ENCODE peak calls at places on chromosomes 6 and 20, in ten cellular contexts. D is heart right ventricle, Z is prostate gland, S is uterus, V is mammary epithelial cell, R is tibial nerve, J is fibroblast of lung, Y is right lobe of liver, T is lower lobe of right lung, O is IMR-90. M is an unnamed sample. For H3K9me3, the result is how much of the 10 kb centered on the place peaks cover.

GRCh38 chr6:85802162-85802561 is 159.5 kb upstream of the SYNCRIP start:
- DNase-seq in D (no peak), Z (no peak), S (no peak), V (no peak), R (no peak), J (no peak), Y (no peak), T (no peak), O (no peak), M (no peak)

GRCh38 chr6:43457643-43458042 is 2.3 kb upstream of the DLK2 start:
- DNase-seq in D (no peak), Z (no peak), S (no peak), V (no peak), R (no peak), J (no peak), Y (no peak), T (no peak), O (no peak), M (no peak)

GRCh38 chr20:33909331-33909921 is 84.3 kb upstream of the RALY start:
- DNase-seq in D (no peak), Z (no peak), S (no peak), V (peak), R (no peak), J (peak), Y (no peak), T (no peak), O (peak), M (no peak)

GRCh38 chr6:154462425-154462824 is 48.1 kb downstream of the CNKSR3 start:
- DNase-seq in D (no peak), Z (no peak), S (no peak), V (no peak), R (no peak), J (no peak), Y (no peak), T (no peak), O (no peak), M (no peak)

GRCh38 chr20:34583524-34583923 is 25.0 kb downstream of the MAP1LC3A start:
- DNase-seq in D (peak), Z (no peak), S (no peak), V (no peak), R (no peak), J (no peak), Y (no peak), T (no peak), O (no peak), M (no peak)

GRCh38 chr6:49535795-49536194 is 14.7 kb upstream of the C6orf141 start:
- DNase-seq in D (no peak), Z (no peak), S (no peak), V (no peak), R (no peak), J (no peak), Y (no peak), T (no peak), O (no peak), M (no peak)

GRCh38 chr6:26543953-26544352 is 5.8 kb downstream of the HMGN4 start:
- DNase-seq in D (no peak), Z (no peak), S (no peak), V (no peak), R (no peak), J (no peak), Y (no peak), T (no peak), O (peak), M (no peak)

GRCh38 chr6:163522033-163522432 is 107.5 kb downstream of the QKI start:
- DNase-seq in D (no peak), Z (no peak), S (no peak), V (no peak), R (no peak), J (no peak), Y (no peak), T (no peak), O (no peak), M (no peak)

GRCh38 chr6:40455686-40456389 is 131.3 kb downstream of the LRFN2 start:
- DNase-seq in D (no peak), Z (no peak), S (no peak), V (no peak), R (no peak), J (no peak), Y (no peak), T (no peak), O (no peak), M (no peak)

GRCh38 chr20:37513764-37514359 is 7.2 kb upstream of the NNAT start:
- DNase-seq in D (no peak), Z (no peak), S (no peak), V (no peak), R (no peak), J (no peak), Y (no peak), T (no peak), O (no peak), M (no peak)

GRCh38 chr6:123393333-123393732 is 243.4 kb downstream of the TRDN start:
- DNase-seq in D (no peak), Z (no peak), S (no peak), V (no peak), R (no peak), J (peak), Y (no peak), T (no peak), O (no peak), M (no peak)

GRCh38 chr20:40488401-40488800 is 200.6 kb downstream of the MAFB start:
- DNase-seq in D (no peak), Z (no peak), S (no peak), V (peak), R (no peak), J (no peak), Y (no peak), T (no peak), O (no peak), M (no peak)

GRCh38 chr6:2072450-2072849 is 173.0 kb downstream of the GMDS start:
- DNase-seq in D (no peak), Z (no peak), S (no peak), V (no peak), R (no peak), J (peak), Y (no peak), T (no peak), O (peak), M (no peak)

GRCh38 chr20:63014710-63015109 is 7.9 kb upstream of the BHLHE23 start:
- DNase-seq in D (peak), Z (no peak), S (no peak), V (no peak), R (no peak), J (no peak), Y (no peak), T (no peak), O (no peak), M (no peak)

GRCh38 chr20:43941476-43942212 is 27.0 kb downstream of the TOX2 start:
- DNase-seq in D (no peak), Z (no peak), S (no peak), V (peak), R (no peak), J (peak), Y (no peak), T (no peak), O (peak), M (no peak)

GRCh38 chr20:50126662-50127061 is 13.7 kb upstream of the UBE2V1 start:
- DNase-seq in D (no peak), Z (no peak), S (no peak), V (no peak), R (no peak), J (no peak), Y (peak), T (peak), O (no peak), M (peak)

DNA sequence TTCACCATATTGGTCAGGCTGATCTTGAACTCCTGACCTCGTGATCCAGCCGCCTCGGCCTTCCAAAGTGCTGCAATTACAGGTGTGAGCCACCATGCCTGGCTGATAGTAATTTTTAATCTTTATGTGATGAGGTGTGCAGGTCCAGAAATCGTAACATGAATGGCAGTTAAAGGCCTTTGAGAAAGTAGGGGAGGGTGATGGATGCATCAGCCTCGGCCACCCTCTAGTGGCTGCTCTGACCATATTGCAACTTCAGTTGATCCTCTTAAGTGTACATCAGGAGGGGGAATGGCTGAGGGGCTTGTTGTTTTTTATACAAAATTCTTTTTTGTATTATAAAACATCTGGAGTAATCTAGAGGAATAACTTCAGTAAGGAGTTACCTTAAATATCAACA is 193.0 kb downstream of the ZFAND3 start:
- DNase-seq in D (no peak), Z (no peak), S (no peak), V (peak), R (no peak), J (peak), Y (no peak), T (no peak), O (peak), M (no peak)
- TF ChIP-seq CTCF in D (peak), Z (peak), S (peak), V (peak), R (peak), J (peak), Y (peak), T (peak), O (peak), M (peak)

DNA sequence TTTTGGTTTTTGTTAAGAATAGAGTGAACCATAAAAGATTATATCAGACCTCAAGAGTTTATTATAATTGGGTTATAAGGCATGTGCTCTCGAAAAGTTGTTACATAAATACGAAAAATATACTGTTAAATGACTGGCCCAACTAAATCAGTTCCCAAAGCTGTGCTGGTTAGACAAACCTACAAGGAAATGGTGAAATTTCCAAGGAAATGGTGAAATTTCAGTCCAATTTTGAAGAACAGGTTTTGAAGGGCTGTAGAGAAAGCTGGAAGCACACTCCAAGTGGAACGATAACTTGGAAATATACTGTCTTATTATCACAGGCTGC is 409 bp upstream of the TRMT11 start:
- DNase-seq in D (no peak), Z (no peak), S (no peak), V (no peak), R (no peak), J (no peak), Y (no peak), T (no peak), O (no peak), M (no peak)
- H3K9me3 ChIP-seq in D (under half), Z (under half), S (under half), V (under half), R (under half), J (under half), Y (under half), T (under half), O (under half), M (under half)

GRCh38 chr20:31572042-31572700 is 32.9 kb upstream of the ID1 start:
- DNase-seq in D (no peak), Z (no peak), S (no peak), V (no peak), R (no peak), J (no peak), Y (no peak), T (no peak), O (no peak), M (no peak)
- TF ChIP-seq CTCF in D (no peak), Z (no peak), S (no peak), V (no peak), R (no peak), J (no peak), Y (no peak), T (no peak), O (no peak), M (no peak)

GRCh38 chr6:117303323-117303722 is 38.0 kb downstream of the VGLL2 start:
- DNase-seq in D (no peak), Z (no peak), S (no peak), V (no peak), R (no peak), J (no peak), Y (no peak), T (no peak), O (no peak), M (no peak)
- H3K9me3 ChIP-seq in D (under half), Z (under half), S (under half), V (under half), R (under half), J (under half), Y (under half), T (under half), O (under half), M (under half)

GRCh38 chr20:22213271-22213670 is 371.1 kb downstream of the FOXA2 start:
- DNase-seq in D (no peak), Z (peak), S (no peak), V (no peak), R (no peak), J (no peak), Y (no peak), T (no peak), O (no peak), M (no peak)

GRCh38 chr20:22214296-22214695 is 370.1 kb downstream of the FOXA2 start:
- DNase-seq in D (no peak), Z (no peak), S (no peak), V (no peak), R (no peak), J (no peak), Y (no peak), T (no peak), O (no peak), M (no peak)

GRCh38 chr20:22217712-22218352 is 366.5 kb downstream of the FOXA2 start:
- DNase-seq in D (peak), Z (peak), S (no peak), V (no peak), R (no peak), J (no peak), Y (no peak), T (no peak), O (no peak), M (no peak)

GRCh38 chr20:22216984-22217383 is 367.4 kb downstream of the FOXA2 start:
- DNase-seq in D (no peak), Z (no peak), S (no peak), V (no peak), R (no peak), J (no peak), Y (no peak), T (no peak), O (no peak), M (no peak)
- TF ChIP-seq CTCF in D (no peak), Z (no peak), S (no peak), V (no peak), R (no peak), J (no peak), Y (no peak), T (no peak), O (no peak), M (no peak)

GRCh38 chr20:12941025-12941424 is 67.7 kb upstream of the SPTLC3 start:
- DNase-seq in D (no peak), Z (no peak), S (no peak), V (peak), R (no peak), J (peak), Y (no peak), T (no peak), O (no peak), M (no peak)

GRCh38 chr20:12946789-12947188 is 62.0 kb upstream of the SPTLC3 start:
- DNase-seq in D (no peak), Z (no peak), S (no peak), V (no peak), R (no peak), J (no peak), Y (no peak), T (no peak), O (no peak), M (no peak)

GRCh38 chr20:12947691-12948090 is 61.1 kb upstream of the SPTLC3 start:
- DNase-seq in D (no peak), Z (no peak), S (no peak), V (no peak), R (no peak), J (no peak), Y (no peak), T (no peak), O (no peak), M (no peak)

GRCh38 chr20:12936524-12936923 is 72.2 kb upstream of the SPTLC3 start:
- DNase-seq in D (no peak), Z (no peak), S (no peak), V (no peak), R (no peak), J (peak), Y (no peak), T (no peak), O (no peak), M (no peak)

GRCh38 chr20:12942123-12942522 is 66.6 kb upstream of the SPTLC3 start:
- DNase-seq in D (no peak), Z (no peak), S (no peak), V (no peak), R (no peak), J (no peak), Y (no peak), T (no peak), O (no peak), M (no peak)
- H3K9me3 ChIP-seq in D (under half), Z (under half), S (under half), V (under half), R (under half), J (under half), Y (under half), T (under half), O (under half), M (under half)

GRCh38 chr6:31729515-31729978 is 448 bp upstream of the DDAH2 start:
- DNase-seq in D (peak), Z (peak), S (peak), V (peak), R (peak), J (peak), Y (peak), T (peak), O (peak), M (peak)

GRCh38 chr6:31729979-31730630 is 1.0 kb upstream of the DDAH2 start:
- DNase-seq in D (peak), Z (peak), S (peak), V (peak), R (peak), J (peak), Y (peak), T (peak), O (peak), M (peak)

GRCh38 chr6:31730631-31731086 is 1.6 kb upstream of the DDAH2 start:
- DNase-seq in D (no peak), Z (no peak), S (no peak), V (no peak), R (no peak), J (no peak), Y (no peak), T (no peak), O (no peak), M (no peak)

GRCh38 chr6:31727717-31728671 is 1.1 kb downstream of the DDAH2 start:
- DNase-seq in D (peak), Z (no peak), S (peak), V (no peak), R (no peak), J (no peak), Y (peak), T (no peak), O (no peak), M (no peak)

GRCh38 chr6:31728767-31729514 is at the start of gene DDAH2:
- DNase-seq in D (peak), Z (no peak), S (peak), V (no peak), R (no peak), J (no peak), Y (peak), T (peak), O (no peak), M (peak)
- TF ChIP-seq CTCF in D (no peak), Z (no peak), S (no peak), V (peak), R (peak), J (no peak), Y (no peak), T (peak), O (no peak), M (peak)